ENCODE peak calls at places on chromosomes 2 and 18, in four cellular contexts. C, O, M and B are unnamed samples.
A peak's percentile ranks its signal among the peaks of the same experiment; 100 is the strongest.

GRCh38 chr2:225100269-225100668 is 58.0 kb upstream of the DOCK10 start:
- DNase-seq in O (no peak), C (peak; percentile 58), M (no peak), B (no peak)

GRCh38 chr2:173653427-173653795 is 298.7 kb downstream of the CDCA7 start:
- DNase-seq in O (no peak), C (no peak), M (no peak), B (no peak)

GRCh38 chr2:231523451-231524266 is 6.6 kb downstream of the NMUR1 start:
- DNase-seq in M (no peak), O (no peak), C (no peak), B (no peak)

GRCh38 chr2:230225486-230225885 is at the start of gene SP140:
- DNase-seq in O (no peak), C (no peak), M (no peak), B (no peak)

GRCh38 chr2:203553784-203554183 is 18.7 kb upstream of the RAPH1 start:
- DNase-seq in C (no peak), M (no peak), O (no peak), B (no peak)

GRCh38 chr2:58938988-58939387 is 697.9 kb upstream of the FANCL start:
- DNase-seq in O (no peak), C (no peak), M (no peak), B (no peak)

GRCh38 chr2:172878260-172878659 is 142.6 kb downstream of the RAPGEF4 start:
- DNase-seq in O (no peak), M (no peak), C (peak; percentile 44), B (no peak)

GRCh38 chr18:36527025-36527424 is 229.5 kb downstream of the FHOD3 start:
- DNase-seq in O (no peak), C (no peak), M (no peak), B (no peak)

GRCh38 chr2:60499651-60500300 is 53.7 kb downstream of the BCL11A start:
- DNase-seq in O (no peak), M (no peak), C (no peak), B (no peak)

GRCh38 chr2:23286765-23287155 is 98.2 kb upstream of the KLHL29 start:
- DNase-seq in M (no peak), C (peak; percentile 67), O (no peak), B (no peak)

GRCh38 chr2:61356958-61357350 is 113.9 kb downstream of the USP34 start:
- DNase-seq in C (peak; percentile 78), M (no peak), O (no peak), B (no peak)

GRCh38 chr2:235551965-235552364 is 58.1 kb downstream of the AGAP1 start:
- DNase-seq in C (peak; percentile 60), O (peak; percentile 51), M (peak; percentile 52), B (peak; percentile 64)

GRCh38 chr18:22174341-22175148 is 5.2 kb downstream of the GATA6 start:
- DNase-seq in O (no peak), M (no peak), C (peak; percentile 62), B (no peak)

GRCh38 chr2:175605599-175605988 is 396.5 kb downstream of the LNPK start:
- DNase-seq in O (no peak), C (no peak), M (no peak), B (no peak)

GRCh38 chr18:77090546-77091200 is 41.9 kb downstream of the MBP start:
- DNase-seq in M (peak; percentile 15), C (no peak), O (no peak), B (no peak)

GRCh38 chr2:236554629-236555282 is 14.9 kb upstream of the ACKR3 start:
- DNase-seq in O (no peak), C (no peak), M (no peak), B (no peak)

GRCh38 chr2:55148269-55148668 is 83.8 kb downstream of the CLHC1 start:
- DNase-seq in C (peak; percentile 63), O (peak; percentile 62), M (no peak), B (no peak)

GRCh38 chr18:23503038-23503966 is at the start of gene RMC1:
- DNase-seq in M (peak; percentile 93), O (peak; percentile 88), C (peak; percentile 95), B (peak; percentile 73)

GRCh38 chr2:217742837-217743236 is 260.0 kb downstream of the TNS1 start:
- DNase-seq in O (no peak), M (no peak), C (no peak), B (no peak)

GRCh38 chr2:10909050-10909995 is 2.4 kb upstream of the KCNF1 start:
- DNase-seq in C (no peak), O (no peak), M (peak; percentile 57), B (no peak)

GRCh38 chr2:144211826-144212225 is 308.1 kb downstream of the ZEB2 start:
- DNase-seq in M (no peak), O (no peak), C (peak; percentile 6), B (no peak)

GRCh38 chr2:67451086-67451832 is 54.1 kb downstream of the ETAA1 start:
- DNase-seq in C (peak; percentile 71), O (no peak), M (no peak), B (no peak)

GRCh38 chr18:7557891-7558454 is 9.1 kb upstream of the PTPRM start:
- DNase-seq in M (no peak), O (no peak), C (no peak), B (no peak)

GRCh38 chr2:158973111-158973510 is 4.7 kb downstream of the TANC1 start:
- DNase-seq in M (no peak), C (no peak), O (no peak), B (no peak)